ENCODE peak calls at places on chromosome 12, in seven cellular contexts. One of them, this sample, is unnamed.

GRCh38 chr12:128690641-128691040 is 133.1 kb downstream of the SLC15A4 start:
- DNase-seq in fibroblast of the conjunctiva: no peak
- DNase-seq in HTR-8/SVneo: no peak
- DNase-seq in fibroblast of mammary gland: no peak
- DNase-seq in activated CD8-positive, alpha-beta T cell treated with anti-CD3 and anti-CD28 coated beads, Interleukin-2, amount 10 ng/mL, durations not matched to agents 7 days and 5 days: no peak
- DNase-seq in ovary: no peak
- DNase-seq in dorsolateral prefrontal cortex: no peak
- DNase-seq in this sample: no peak

GRCh38 chr12:99752740-99753139 is 105.2 kb downstream of the GARIN6 start:
- DNase-seq in dorsolateral prefrontal cortex: no peak
- DNase-seq in ovary: no peak
- DNase-seq in fibroblast of the conjunctiva: no peak
- DNase-seq in activated CD8-positive, alpha-beta T cell treated with anti-CD3 and anti-CD28 coated beads, Interleukin-2, amount 10 ng/mL, durations not matched to agents 7 days and 5 days: no peak
- DNase-seq in HTR-8/SVneo: no peak
- DNase-seq in fibroblast of mammary gland: no peak
- DNase-seq in this sample: no peak

GRCh38 chr12:79522237-79522636 is 168.5 kb downstream of the PAWR start:
- DNase-seq in dorsolateral prefrontal cortex: no peak
- DNase-seq in fibroblast of mammary gland: no peak
- DNase-seq in ovary: no peak
- DNase-seq in HTR-8/SVneo: no peak
- DNase-seq in activated CD8-positive, alpha-beta T cell treated with anti-CD3 and anti-CD28 coated beads, Interleukin-2, amount 10 ng/mL, durations not matched to agents 7 days and 5 days: no peak
- DNase-seq in fibroblast of the conjunctiva: no peak
- DNase-seq in this sample: no peak

GRCh38 chr12:46977976-46978375 is 101.4 kb upstream of the PCED1B start:
- DNase-seq in HTR-8/SVneo: no peak
- DNase-seq in fibroblast of mammary gland: no peak
- DNase-seq in fibroblast of the conjunctiva: no peak
- DNase-seq in activated CD8-positive, alpha-beta T cell treated with anti-CD3 and anti-CD28 coated beads, Interleukin-2, amount 10 ng/mL, durations not matched to agents 7 days and 5 days: no peak
- DNase-seq in ovary: no peak
- DNase-seq in dorsolateral prefrontal cortex: no peak
- DNase-seq in this sample: no peak

GRCh38 chr12:31899136-31899535 is 60.1 kb upstream of the RESF1 start:
- DNase-seq in fibroblast of mammary gland: no peak
- DNase-seq in fibroblast of the conjunctiva: no peak
- DNase-seq in HTR-8/SVneo: no peak
- DNase-seq in activated CD8-positive, alpha-beta T cell treated with anti-CD3 and anti-CD28 coated beads, Interleukin-2, amount 10 ng/mL, durations not matched to agents 7 days and 5 days: no peak
- DNase-seq in ovary: no peak
- DNase-seq in dorsolateral prefrontal cortex: no peak
- DNase-seq in this sample: peak

GRCh38 chr12:58367041-58367440 is 425.7 kb downstream of the ATP23 start:
- DNase-seq in dorsolateral prefrontal cortex: no peak
- DNase-seq in activated CD8-positive, alpha-beta T cell treated with anti-CD3 and anti-CD28 coated beads, Interleukin-2, amount 10 ng/mL, durations not matched to agents 7 days and 5 days: no peak
- DNase-seq in ovary: no peak
- DNase-seq in fibroblast of mammary gland: peak
- DNase-seq in fibroblast of the conjunctiva: no peak
- DNase-seq in HTR-8/SVneo: no peak
- DNase-seq in this sample: no peak

GRCh38 chr12:53675701-53676607 is at the start of gene ATP5MC2:
- DNase-seq in ovary: peak
- DNase-seq in fibroblast of mammary gland: peak
- DNase-seq in HTR-8/SVneo: peak
- DNase-seq in activated CD8-positive, alpha-beta T cell treated with anti-CD3 and anti-CD28 coated beads, Interleukin-2, amount 10 ng/mL, durations not matched to agents 7 days and 5 days: peak
- DNase-seq in dorsolateral prefrontal cortex: peak
- DNase-seq in fibroblast of the conjunctiva: peak
- DNase-seq in this sample: peak

GRCh38 chr12:88578274-88578673 is 2.0 kb downstream of the KITLG start:
- DNase-seq in activated CD8-positive, alpha-beta T cell treated with anti-CD3 and anti-CD28 coated beads, Interleukin-2, amount 10 ng/mL, durations not matched to agents 7 days and 5 days: no peak
- DNase-seq in fibroblast of mammary gland: peak
- DNase-seq in HTR-8/SVneo: no peak
- DNase-seq in dorsolateral prefrontal cortex: no peak
- DNase-seq in fibroblast of the conjunctiva: no peak
- DNase-seq in ovary: no peak
- DNase-seq in this sample: no peak

GRCh38 chr12:12979151-12979550 is 20.9 kb downstream of the HEBP1 start:
- DNase-seq in HTR-8/SVneo: no peak
- DNase-seq in activated CD8-positive, alpha-beta T cell treated with anti-CD3 and anti-CD28 coated beads, Interleukin-2, amount 10 ng/mL, durations not matched to agents 7 days and 5 days: no peak
- DNase-seq in fibroblast of mammary gland: peak
- DNase-seq in ovary: no peak
- DNase-seq in fibroblast of the conjunctiva: no peak
- DNase-seq in dorsolateral prefrontal cortex: no peak
- DNase-seq in this sample: no peak

GRCh38 chr12:15179672-15180071 is 41.5 kb downstream of the RERG start:
- DNase-seq in fibroblast of the conjunctiva: no peak
- DNase-seq in ovary: no peak
- DNase-seq in dorsolateral prefrontal cortex: no peak
- DNase-seq in activated CD8-positive, alpha-beta T cell treated with anti-CD3 and anti-CD28 coated beads, Interleukin-2, amount 10 ng/mL, durations not matched to agents 7 days and 5 days: no peak
- DNase-seq in fibroblast of mammary gland: no peak
- DNase-seq in HTR-8/SVneo: no peak
- DNase-seq in this sample: no peak

GRCh38 chr12:49260165-49260564 is 4.7 kb upstream of the TUBA1C start:
- DNase-seq in fibroblast of mammary gland: peak
- DNase-seq in HTR-8/SVneo: no peak
- DNase-seq in activated CD8-positive, alpha-beta T cell treated with anti-CD3 and anti-CD28 coated beads, Interleukin-2, amount 10 ng/mL, durations not matched to agents 7 days and 5 days: no peak
- DNase-seq in fibroblast of the conjunctiva: peak
- DNase-seq in dorsolateral prefrontal cortex: no peak
- DNase-seq in ovary: peak
- DNase-seq in this sample: peak

GRCh38 chr12:53561590-53561953 is 54.3 kb upstream of the NPFF start:
- DNase-seq in fibroblast of the conjunctiva: peak
- DNase-seq in activated CD8-positive, alpha-beta T cell treated with anti-CD3 and anti-CD28 coated beads, Interleukin-2, amount 10 ng/mL, durations not matched to agents 7 days and 5 days: no peak
- DNase-seq in dorsolateral prefrontal cortex: no peak
- DNase-seq in HTR-8/SVneo: peak
- DNase-seq in ovary: no peak
- DNase-seq in fibroblast of mammary gland: peak
- DNase-seq in this sample: peak

GRCh38 chr12:46661161-46661845 is 164.5 kb downstream of the SLC38A4 start:
- DNase-seq in activated CD8-positive, alpha-beta T cell treated with anti-CD3 and anti-CD28 coated beads, Interleukin-2, amount 10 ng/mL, durations not matched to agents 7 days and 5 days: peak
- DNase-seq in fibroblast of the conjunctiva: peak
- DNase-seq in fibroblast of mammary gland: peak
- DNase-seq in ovary: no peak
- DNase-seq in dorsolateral prefrontal cortex: no peak
- DNase-seq in HTR-8/SVneo: peak
- DNase-seq in this sample: peak

GRCh38 chr12:111359231-111359913 is 9.5 kb downstream of the PHETA1 start:
- DNase-seq in fibroblast of mammary gland: no peak
- DNase-seq in activated CD8-positive, alpha-beta T cell treated with anti-CD3 and anti-CD28 coated beads, Interleukin-2, amount 10 ng/mL, durations not matched to agents 7 days and 5 days: peak
- DNase-seq in ovary: no peak
- DNase-seq in HTR-8/SVneo: no peak
- DNase-seq in dorsolateral prefrontal cortex: no peak
- DNase-seq in fibroblast of the conjunctiva: no peak
- DNase-seq in this sample: peak

GRCh38 chr12:96698521-96698920 is 208.5 kb upstream of the NEDD1 start:
- DNase-seq in fibroblast of the conjunctiva: no peak
- DNase-seq in activated CD8-positive, alpha-beta T cell treated with anti-CD3 and anti-CD28 coated beads, Interleukin-2, amount 10 ng/mL, durations not matched to agents 7 days and 5 days: no peak
- DNase-seq in fibroblast of mammary gland: no peak
- DNase-seq in HTR-8/SVneo: no peak
- DNase-seq in dorsolateral prefrontal cortex: no peak
- DNase-seq in ovary: no peak
- DNase-seq in this sample: no peak

GRCh38 chr12:68911197-68911718 is 21.7 kb downstream of the CPM start:
- DNase-seq in dorsolateral prefrontal cortex: no peak
- DNase-seq in HTR-8/SVneo: no peak
- DNase-seq in fibroblast of mammary gland: no peak
- DNase-seq in activated CD8-positive, alpha-beta T cell treated with anti-CD3 and anti-CD28 coated beads, Interleukin-2, amount 10 ng/mL, durations not matched to agents 7 days and 5 days: no peak
- DNase-seq in ovary: no peak
- DNase-seq in fibroblast of the conjunctiva: no peak
- DNase-seq in this sample: no peak

GRCh38 chr12:109888179-109889020 is 8.1 kb upstream of the GLTP start:
- DNase-seq in dorsolateral prefrontal cortex: no peak
- DNase-seq in HTR-8/SVneo: peak
- DNase-seq in ovary: no peak
- DNase-seq in activated CD8-positive, alpha-beta T cell treated with anti-CD3 and anti-CD28 coated beads, Interleukin-2, amount 10 ng/mL, durations not matched to agents 7 days and 5 days: peak
- DNase-seq in fibroblast of mammary gland: peak
- DNase-seq in fibroblast of the conjunctiva: peak
- DNase-seq in this sample: peak

GRCh38 chr12:79056775-79057174 is 192.2 kb downstream of the SYT1 start:
- DNase-seq in activated CD8-positive, alpha-beta T cell treated with anti-CD3 and anti-CD28 coated beads, Interleukin-2, amount 10 ng/mL, durations not matched to agents 7 days and 5 days: no peak
- DNase-seq in fibroblast of mammary gland: peak
- DNase-seq in HTR-8/SVneo: no peak
- DNase-seq in fibroblast of the conjunctiva: no peak
- DNase-seq in ovary: no peak
- DNase-seq in dorsolateral prefrontal cortex: no peak
- DNase-seq in this sample: peak

GRCh38 chr12:82659343-82660207 is 27.1 kb upstream of the TMTC2 start:
- DNase-seq in fibroblast of the conjunctiva: no peak
- DNase-seq in dorsolateral prefrontal cortex: no peak
- DNase-seq in HTR-8/SVneo: no peak
- DNase-seq in activated CD8-positive, alpha-beta T cell treated with anti-CD3 and anti-CD28 coated beads, Interleukin-2, amount 10 ng/mL, durations not matched to agents 7 days and 5 days: no peak
- DNase-seq in fibroblast of mammary gland: no peak
- DNase-seq in ovary: no peak
- DNase-seq in this sample: no peak

GRCh38 chr12:17588968-17589367 is 501.0 kb downstream of the RERGL start:
- DNase-seq in dorsolateral prefrontal cortex: no peak
- DNase-seq in activated CD8-positive, alpha-beta T cell treated with anti-CD3 and anti-CD28 coated beads, Interleukin-2, amount 10 ng/mL, durations not matched to agents 7 days and 5 days: no peak
- DNase-seq in fibroblast of the conjunctiva: peak
- DNase-seq in ovary: no peak
- DNase-seq in HTR-8/SVneo: no peak
- DNase-seq in fibroblast of mammary gland: peak
- DNase-seq in this sample: peak

GRCh38 chr12:49403887-49404517 is 36.7 kb downstream of the SPATS2 start:
- DNase-seq in dorsolateral prefrontal cortex: no peak
- DNase-seq in fibroblast of mammary gland: no peak
- DNase-seq in fibroblast of the conjunctiva: no peak
- DNase-seq in HTR-8/SVneo: no peak
- DNase-seq in activated CD8-positive, alpha-beta T cell treated with anti-CD3 and anti-CD28 coated beads, Interleukin-2, amount 10 ng/mL, durations not matched to agents 7 days and 5 days: no peak
- DNase-seq in ovary: no peak
- DNase-seq in this sample: no peak

GRCh38 chr12:113174461-113175384 is 10.6 kb downstream of the DDX54 start:
- DNase-seq in ovary: peak
- DNase-seq in fibroblast of mammary gland: peak
- DNase-seq in fibroblast of the conjunctiva: peak
- DNase-seq in activated CD8-positive, alpha-beta T cell treated with anti-CD3 and anti-CD28 coated beads, Interleukin-2, amount 10 ng/mL, durations not matched to agents 7 days and 5 days: peak
- DNase-seq in dorsolateral prefrontal cortex: peak
- DNase-seq in HTR-8/SVneo: peak
- DNase-seq in this sample: peak

GRCh38 chr12:50218386-50218785 is 51.2 kb upstream of the CERS5 start:
- DNase-seq in HTR-8/SVneo: no peak
- DNase-seq in dorsolateral prefrontal cortex: no peak
- DNase-seq in activated CD8-positive, alpha-beta T cell treated with anti-CD3 and anti-CD28 coated beads, Interleukin-2, amount 10 ng/mL, durations not matched to agents 7 days and 5 days: no peak
- DNase-seq in ovary: no peak
- DNase-seq in fibroblast of the conjunctiva: no peak
- DNase-seq in fibroblast of mammary gland: peak
- DNase-seq in this sample: no peak

GRCh38 chr12:124763594-124763979 is 100.1 kb downstream of the SCARB1 start:
- DNase-seq in fibroblast of the conjunctiva: no peak
- DNase-seq in ovary: no peak
- DNase-seq in activated CD8-positive, alpha-beta T cell treated with anti-CD3 and anti-CD28 coated beads, Interleukin-2, amount 10 ng/mL, durations not matched to agents 7 days and 5 days: no peak
- DNase-seq in fibroblast of mammary gland: peak
- DNase-seq in dorsolateral prefrontal cortex: no peak
- DNase-seq in HTR-8/SVneo: no peak
- DNase-seq in this sample: no peak

GRCh38 chr12:31317471-31318397 is 8.2 kb downstream of the SINHCAF start:
- DNase-seq in fibroblast of mammary gland: no peak
- DNase-seq in HTR-8/SVneo: no peak
- DNase-seq in activated CD8-positive, alpha-beta T cell treated with anti-CD3 and anti-CD28 coated beads, Interleukin-2, amount 10 ng/mL, durations not matched to agents 7 days and 5 days: no peak
- DNase-seq in dorsolateral prefrontal cortex: no peak
- DNase-seq in fibroblast of the conjunctiva: no peak
- DNase-seq in ovary: no peak
- DNase-seq in this sample: peak

GRCh38 chr12:119988440-119988787 is 622 bp upstream of the BICDL1 start:
- DNase-seq in activated CD8-positive, alpha-beta T cell treated with anti-CD3 and anti-CD28 coated beads, Interleukin-2, amount 10 ng/mL, durations not matched to agents 7 days and 5 days: no peak
- DNase-seq in fibroblast of mammary gland: peak
- DNase-seq in dorsolateral prefrontal cortex: no peak
- DNase-seq in fibroblast of the conjunctiva: peak
- DNase-seq in ovary: no peak
- DNase-seq in HTR-8/SVneo: peak
- DNase-seq in this sample: peak

GRCh38 chr12:102694913-102695312 is 214.6 kb upstream of the IGF1 start:
- DNase-seq in fibroblast of mammary gland: no peak
- DNase-seq in ovary: no peak
- DNase-seq in fibroblast of the conjunctiva: no peak
- DNase-seq in activated CD8-positive, alpha-beta T cell treated with anti-CD3 and anti-CD28 coated beads, Interleukin-2, amount 10 ng/mL, durations not matched to agents 7 days and 5 days: no peak
- DNase-seq in dorsolateral prefrontal cortex: no peak
- DNase-seq in HTR-8/SVneo: no peak
- DNase-seq in this sample: no peak

GRCh38 chr12:46579474-46579873 is 206.9 kb upstream of the SLC38A2 start:
- DNase-seq in activated CD8-positive, alpha-beta T cell treated with anti-CD3 and anti-CD28 coated beads, Interleukin-2, amount 10 ng/mL, durations not matched to agents 7 days and 5 days: no peak
- DNase-seq in fibroblast of mammary gland: no peak
- DNase-seq in ovary: no peak
- DNase-seq in HTR-8/SVneo: no peak
- DNase-seq in dorsolateral prefrontal cortex: no peak
- DNase-seq in fibroblast of the conjunctiva: no peak
- DNase-seq in this sample: no peak

GRCh38 chr12:90111646-90112565 is 403.3 kb upstream of the ATP2B1 start:
- DNase-seq in fibroblast of the conjunctiva: no peak
- DNase-seq in ovary: no peak
- DNase-seq in activated CD8-positive, alpha-beta T cell treated with anti-CD3 and anti-CD28 coated beads, Interleukin-2, amount 10 ng/mL, durations not matched to agents 7 days and 5 days: no peak
- DNase-seq in fibroblast of mammary gland: no peak
- DNase-seq in HTR-8/SVneo: no peak
- DNase-seq in dorsolateral prefrontal cortex: no peak
- DNase-seq in this sample: no peak

GRCh38 chr12:42213954-42214426 is 24.1 kb downstream of the YAF2 start:
- DNase-seq in fibroblast of the conjunctiva: peak
- DNase-seq in fibroblast of mammary gland: peak
- DNase-seq in ovary: peak
- DNase-seq in dorsolateral prefrontal cortex: no peak
- DNase-seq in HTR-8/SVneo: no peak
- DNase-seq in activated CD8-positive, alpha-beta T cell treated with anti-CD3 and anti-CD28 coated beads, Interleukin-2, amount 10 ng/mL, durations not matched to agents 7 days and 5 days: no peak
- DNase-seq in this sample: no peak

GRCh38 chr12:54431911-54432814 is 13.1 kb upstream of the ITGA5 start:
- DNase-seq in ovary: peak
- DNase-seq in fibroblast of mammary gland: peak
- DNase-seq in fibroblast of the conjunctiva: no peak
- DNase-seq in activated CD8-positive, alpha-beta T cell treated with anti-CD3 and anti-CD28 coated beads, Interleukin-2, amount 10 ng/mL, durations not matched to agents 7 days and 5 days: peak
- DNase-seq in dorsolateral prefrontal cortex: no peak
- DNase-seq in HTR-8/SVneo: no peak
- DNase-seq in this sample: no peak

GRCh38 chr12:11958216-11959091 is 112.3 kb upstream of the BCL2L14 start:
- DNase-seq in fibroblast of mammary gland: peak
- DNase-seq in ovary: no peak
- DNase-seq in HTR-8/SVneo: peak
- DNase-seq in dorsolateral prefrontal cortex: no peak
- DNase-seq in fibroblast of the conjunctiva: peak
- DNase-seq in activated CD8-positive, alpha-beta T cell treated with anti-CD3 and anti-CD28 coated beads, Interleukin-2, amount 10 ng/mL, durations not matched to agents 7 days and 5 days: peak
- DNase-seq in this sample: peak

This sample was measured in MV-4-11.